ENCODE peak calls at places on chromosome 17, in ten cellular contexts. K is lower leg skin; Z is T-helper 1 cell; S is stimulated activated CD4-positive, alpha-beta T cell treated with anti-CD3 and anti-CD28 coated beads, TNF-alpha, amount 100 ng/mL, for 4 hours; F is kidney tubule cell; E is RPMI7951; I is RPMI8226; C is activated CD4-positive, alpha-beta T cell treated with anti-CD3 and anti-CD28 coated beads, Interleukin-2, amount 50 U/mL, for 1 hour; M is KG1; A is NCI-H146. P is an unnamed sample.

GRCh38 chr17:41785091-41785875 is 1.2 kb downstream of the JUP start:
- DNase-seq in C (no peak), M (peak), K (no peak), S (no peak), F (peak), A (no peak), E (no peak), I (no peak), Z (no peak), P (no peak)

GRCh38 chr17:17388657-17389496 is 85.7 kb downstream of the NT5M start:
- DNase-seq in E (no peak), A (no peak), F (no peak), C (no peak), K (no peak), Z (no peak), M (no peak), I (no peak), S (no peak), P (no peak)

GRCh38 chr17:75242461-75243042 is 18.9 kb downstream of the GGA3 start:
- DNase-seq in Z (peak), K (no peak), M (no peak), I (no peak), A (no peak), F (no peak), C (peak), E (no peak), S (no peak), P (no peak)

GRCh38 chr17:2122641-2123302 is 67.9 kb downstream of the HIC1 start:
- DNase-seq in A (no peak), C (no peak), S (no peak), F (no peak), M (no peak), I (peak), K (peak), E (peak), Z (no peak), P (no peak)

GRCh38 chr17:77501101-77501566 is 360.4 kb downstream of the SEC14L1 start:
- DNase-seq in E (peak), K (no peak), M (peak), C (peak), I (peak), S (no peak), F (no peak), A (peak), Z (no peak), P (no peak)

GRCh38 chr17:30363715-30364202 is 15.0 kb upstream of the CPD start:
- DNase-seq in Z (peak), S (peak), M (peak), E (no peak), A (no peak), K (no peak), F (peak), C (peak), I (peak), P (peak)

GRCh38 chr17:74071280-74071679 is 132.2 kb upstream of the RPL38 start:
- DNase-seq in F (no peak), S (no peak), C (no peak), M (no peak), K (no peak), I (no peak), Z (no peak), A (peak), E (no peak), P (no peak)

GRCh38 chr17:68600123-68600880 is 865 bp downstream of the FAM20A start:
- DNase-seq in M (no peak), A (no peak), K (no peak), Z (no peak), F (peak), C (no peak), I (peak), S (no peak), E (no peak), P (no peak)

GRCh38 chr17:56913000-56913866 is 616 bp downstream of the TRIM25 start:
- DNase-seq in A (peak), K (peak), Z (no peak), F (peak), M (no peak), E (no peak), I (no peak), C (no peak), S (no peak), P (no peak)

GRCh38 chr17:48048321-48049140 is at the start of gene NFE2L1:
- DNase-seq in Z (peak), I (peak), F (peak), E (peak), S (no peak), M (no peak), K (peak), A (peak), C (no peak), P (peak)

GRCh38 chr17:45841883-45842525 is 2.7 kb upstream of the SPPL2C start:
- DNase-seq in Z (no peak), F (no peak), I (no peak), M (no peak), E (no peak), C (no peak), S (no peak), A (peak), K (no peak), P (no peak)

GRCh38 chr17:80920406-80920805 is 71.2 kb upstream of the CHMP6 start:
- DNase-seq in C (no peak), I (no peak), F (peak), E (no peak), M (no peak), A (no peak), K (no peak), Z (no peak), S (no peak), P (no peak)

GRCh38 chr17:34626141-34626681 is 46.8 kb downstream of the TMEM132E start:
- DNase-seq in Z (no peak), I (no peak), M (no peak), S (no peak), E (no peak), F (peak), K (no peak), C (no peak), A (no peak), P (no peak)

GRCh38 chr17:44502598-44503079 is 567 bp downstream of the GPATCH8 start:
- DNase-seq in Z (no peak), K (no peak), S (no peak), I (peak), C (no peak), F (peak), E (no peak), M (no peak), A (peak), P (no peak)

GRCh38 chr17:81567191-81567590 is 15.0 kb upstream of the FAAP100 start:
- DNase-seq in C (no peak), M (no peak), I (no peak), A (no peak), F (no peak), E (no peak), K (no peak), Z (no peak), S (no peak), P (no peak)

GRCh38 chr17:37824534-37825485 is 80.0 kb upstream of the HNF1B start:
- DNase-seq in Z (no peak), M (no peak), A (no peak), C (no peak), K (no peak), F (peak), E (peak), I (no peak), S (no peak), P (no peak)

GRCh38 chr17:27751622-27752490 is 48.5 kb downstream of the NOS2 start:
- DNase-seq in K (no peak), M (no peak), E (no peak), Z (no peak), I (no peak), A (no peak), S (no peak), F (no peak), C (no peak), P (no peak)

GRCh38 chr17:69724236-69724635 is 309.7 kb downstream of the MAP2K6 start:
- DNase-seq in E (no peak), C (no peak), I (no peak), Z (no peak), A (no peak), S (no peak), M (no peak), F (no peak), K (no peak), P (no peak)

GRCh38 chr17:185445-186138 is 4.1 kb upstream of the DOC2B start:
- DNase-seq in M (no peak), S (no peak), E (no peak), A (no peak), Z (no peak), F (no peak), C (no peak), K (no peak), I (no peak), P (no peak)

GRCh38 chr17:38874505-38875419 is 4.9 kb downstream of the LASP1 start:
- DNase-seq in K (no peak), S (no peak), Z (no peak), A (no peak), E (no peak), C (no peak), I (no peak), F (no peak), M (no peak), P (no peak)

GRCh38 chr17:4590981-4591453 is 6.7 kb downstream of the SMTNL2 start:
- DNase-seq in E (no peak), A (no peak), Z (no peak), I (no peak), F (no peak), M (no peak), S (no peak), C (no peak), K (no peak), P (no peak)

GRCh38 chr17:62172492-62173291 is 107.6 kb upstream of the MED13 start:
- DNase-seq in Z (no peak), C (no peak), S (no peak), K (no peak), A (no peak), F (no peak), I (no peak), M (no peak), E (peak), P (no peak)

GRCh38 chr17:17041018-17041521 is 1.2 kb upstream of the MPRIP start:
- DNase-seq in I (no peak), E (peak), C (no peak), K (no peak), S (no peak), F (peak), Z (no peak), M (no peak), A (peak), P (no peak)

GRCh38 chr17:34201225-34201624 is 53.9 kb upstream of the CCL2 start:
- DNase-seq in C (no peak), S (no peak), E (no peak), F (peak), M (no peak), Z (no peak), I (no peak), A (no peak), K (no peak), P (no peak)

GRCh38 chr17:14545156-14545906 is 244.4 kb downstream of the HS3ST3B1 start:
- DNase-seq in I (no peak), F (peak), K (no peak), A (no peak), C (no peak), E (no peak), S (no peak), M (no peak), Z (no peak), P (no peak)

GRCh38 chr17:80068301-80069160 is 32.1 kb downstream of the CCDC40 start:
- DNase-seq in F (peak), K (no peak), Z (no peak), C (no peak), M (no peak), A (no peak), E (peak), I (no peak), S (no peak), P (no peak)

GRCh38 chr17:42274812-42275526 is 1.2 kb downstream of the STAT5B start:
- DNase-seq in E (no peak), S (no peak), K (no peak), M (no peak), C (no peak), A (no peak), I (no peak), Z (no peak), F (no peak), P (no peak)